ENCODE peak calls at places on chromosome 4, in nine cellular contexts. N is NB4, L is endothelial cell of umbilical vein, A is HCT116, Y is H1, B is A549, X is K562, S is GM12878, G is SK-N-SH. Z is an unnamed sample.
A peak's percentile ranks its signal among the peaks of the same experiment; 100 is the strongest.

GRCh38 chr4:109077486-109077885 is 225.0 kb downstream of the COL25A1 start:
- DNase-seq in B (no peak), X (no peak), Y (no peak), A (no peak), G (no peak), N (no peak), L (no peak), S (no peak), Z (no peak)

GRCh38 chr4:166816901-166817300 is 417.4 kb downstream of the SPOCK3 start:
- DNase-seq in L (no peak), A (peak; percentile 26), Y (no peak), S (no peak), N (no peak), G (no peak), B (peak; percentile 2), X (no peak), Z (no peak)

GRCh38 chr4:19783667-19784223 is 468.0 kb upstream of the SLIT2 start:
- DNase-seq in Y (no peak), L (no peak), N (no peak), G (no peak), B (no peak), X (no peak), S (no peak), A (no peak), Z (no peak)

GRCh38 chr4:172900880-172901279 is 267.7 kb upstream of the GALNT7 start:
- DNase-seq in S (no peak), Y (no peak), L (no peak), A (no peak), B (no peak), N (no peak), X (no peak), G (no peak), Z (no peak)

GRCh38 chr4:26782168-26782829 is 78.3 kb upstream of the STIM2 start:
- DNase-seq in S (no peak), Y (no peak), B (no peak), X (peak; percentile 61), L (peak; percentile 54), A (no peak), N (no peak), G (peak; percentile 33), Z (no peak)

GRCh38 chr4:112897548-112897947 is 151.9 kb upstream of the ANK2 start:
- DNase-seq in Y (no peak), G (no peak), B (peak; percentile 19), A (no peak), N (no peak), L (peak; percentile 6), S (no peak), X (no peak), Z (peak; percentile 22)

GRCh38 chr4:168221298-168221697 is 97.3 kb downstream of the DDX60 start:
- DNase-seq in L (peak; percentile 91), G (no peak), B (no peak), A (no peak), X (no peak), Y (no peak), S (no peak), N (no peak), Z (no peak)

GRCh38 chr4:148166132-148166531 is 276.1 kb downstream of the NR3C2 start:
- DNase-seq in X (no peak), L (peak; percentile 43), Y (no peak), B (no peak), G (no peak), A (no peak), S (no peak), N (no peak), Z (no peak)

GRCh38 chr4:1825326-1825725 is 30.6 kb downstream of the LETM1 start:
- DNase-seq in G (peak; percentile 30), A (no peak), X (no peak), N (no peak), Y (no peak), B (no peak), S (no peak), L (no peak), Z (no peak)

GRCh38 chr4:1832690-1833089 is 23.3 kb downstream of the LETM1 start:
- DNase-seq in G (no peak), N (no peak), B (no peak), L (no peak), A (no peak), X (no peak), Y (no peak), S (no peak), Z (no peak)

GRCh38 chr4:53116959-53117358 is 248.9 kb downstream of the SCFD2 start:
- DNase-seq in X (no peak), A (no peak), Y (no peak), N (no peak), S (no peak), G (no peak), B (no peak), L (no peak), Z (no peak)

GRCh38 chr4:64539234-64539849 is 130.1 kb upstream of the TECRL start:
- DNase-seq in X (peak; percentile 39), Y (no peak), N (peak; percentile 68), A (peak; percentile 16), G (peak; percentile 50), S (peak; percentile 13), B (peak; percentile 54), L (peak; percentile 54), Z (peak; percentile 45)

GRCh38 chr4:136650541-136651277 is 881.6 kb downstream of the PCDH18 start:
- DNase-seq in G (no peak), X (no peak), N (no peak), S (peak; percentile 34), B (peak; percentile 1), L (peak; percentile 63), A (peak; percentile 4), Y (no peak), Z (no peak)

GRCh38 chr4:15656038-15656470 is 897 bp upstream of the FBXL5 start:
- DNase-seq in Y (no peak), L (peak; percentile 36), G (no peak), X (no peak), A (no peak), B (no peak), S (no peak), N (no peak), Z (no peak)

GRCh38 chr4:152197211-152197610 is 338.7 kb downstream of the FBXW7 start:
- DNase-seq in X (no peak), B (no peak), Y (no peak), G (no peak), A (no peak), N (no peak), S (no peak), L (peak; percentile 18), Z (no peak)

GRCh38 chr4:174494146-174494545 is 28.1 kb downstream of the HPGD start:
- DNase-seq in S (no peak), Y (no peak), L (no peak), X (no peak), G (no peak), B (no peak), A (no peak), N (no peak), Z (no peak)

GRCh38 chr4:53695540-53696463 is 104.5 kb upstream of the LNX1 start:
- DNase-seq in N (no peak), B (no peak), G (no peak), A (no peak), X (no peak), S (peak; percentile 53), L (no peak), Y (no peak), Z (no peak)

GRCh38 chr4:167595898-167596297 is 361.6 kb upstream of the SPOCK3 start:
- DNase-seq in X (no peak), S (peak; percentile 1), Y (no peak), N (no peak), B (peak; percentile 23), L (no peak), G (no peak), A (no peak), Z (no peak)

DNA sequence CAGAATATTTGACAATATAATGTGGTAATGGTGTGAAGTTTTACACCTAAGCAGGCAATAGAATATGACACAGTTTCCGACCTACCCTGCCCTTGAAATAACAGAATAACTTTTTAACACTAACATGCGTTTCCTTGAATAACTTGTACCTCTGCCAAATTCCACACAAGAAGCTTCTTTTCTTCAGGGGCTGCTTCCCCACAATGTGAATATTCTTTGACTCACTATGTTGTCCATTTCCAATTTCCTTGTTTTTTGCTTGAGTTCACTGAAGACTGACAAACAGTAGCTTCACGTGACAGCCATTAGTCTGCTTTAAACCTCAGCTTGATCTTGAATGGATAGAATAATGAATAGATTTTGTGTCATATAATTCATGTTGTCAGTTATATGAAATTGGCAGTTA is 14.3 kb downstream of the SHROOM3 start:
- DNase-seq in A (no peak), N (no peak), G (no peak), Y (no peak), B (no peak), X (no peak), L (peak; percentile 94), S (no peak), Z (no peak)
- TF ChIP-seq MAX in A (no peak), N (no peak), G (no peak), Y (no peak), B (no peak), X (no peak), L (peak; percentile 27), S (no peak), Z (no peak)

GRCh38 chr4:55654131-55654530 is 18.0 kb upstream of the NMU start:
- DNase-seq in Y (no peak), L (no peak), N (no peak), X (no peak), A (no peak), G (no peak), S (no peak), B (no peak), Z (no peak)
- TF ChIP-seq MAX in Y (no peak), L (no peak), N (no peak), X (no peak), A (no peak), G (no peak), S (no peak), B (no peak), Z (no peak)

GRCh38 chr4:156934259-156934635 is 37.4 kb downstream of the PDGFC start:
- DNase-seq in A (no peak), S (no peak), B (no peak), X (no peak), Y (no peak), N (no peak), L (no peak), G (no peak), Z (no peak)

GRCh38 chr4:156929706-156930105 is 41.9 kb downstream of the PDGFC start:
- DNase-seq in G (no peak), L (no peak), X (no peak), N (no peak), A (no peak), B (no peak), Y (no peak), S (no peak), Z (no peak)

GRCh38 chr4:156931267-156931666 is 40.3 kb downstream of the PDGFC start:
- DNase-seq in G (no peak), L (peak; percentile 74), B (peak; percentile 78), X (no peak), S (no peak), Y (no peak), A (peak; percentile 95), N (no peak), Z (no peak)

GRCh38 chr4:156939151-156939550 is 32.4 kb downstream of the PDGFC start:
- DNase-seq in L (peak; percentile 26), S (no peak), X (no peak), B (no peak), N (no peak), Y (no peak), G (no peak), A (no peak), Z (no peak)

GRCh38 chr4:156933633-156934258 is 37.9 kb downstream of the PDGFC start:
- DNase-seq in S (no peak), N (no peak), A (peak; percentile 32), X (no peak), Y (no peak), L (peak; percentile 46), G (no peak), B (peak; percentile 54), Z (no peak)
- TF ChIP-seq MAX in S (no peak), N (no peak), A (peak; percentile 32), X (no peak), Y (no peak), L (no peak), G (no peak), B (no peak), Z (no peak)

GRCh38 chr4:140103676-140104075 is 50.3 kb downstream of the MAML3 start:
- DNase-seq in Y (no peak), S (peak; percentile 69), A (no peak), L (peak; percentile 72), N (peak; percentile 86), G (no peak), X (no peak), B (peak; percentile 85), Z (no peak)
- TF ChIP-seq MAX in Y (no peak), S (no peak), A (no peak), L (no peak), N (no peak), G (peak; percentile 23), X (no peak), B (no peak), Z (no peak)

Z was measured in WTC11.